ENCODE peak calls at places on chromosome 18, in eight cellular contexts. F is gastrocnemius medialis, M is chondrocyte, U is H9, V is HepG2, L is WTC11, B is bronchial epithelial cell, D is psoas muscle. W is an unnamed sample.

GRCh38 chr18:32280911-32281310 is 91.1 kb downstream of the MEP1B start:
- DNase-seq in L (no peak), V (no peak), D (no peak), B (no peak), U (no peak), F (no peak), M (no peak), W (no peak)

GRCh38 chr18:54284967-54285785 is 15.9 kb downstream of the POLI start:
- DNase-seq in M (no peak), L (no peak), B (peak), D (no peak), F (peak), U (no peak), V (no peak), W (no peak)

GRCh38 chr18:32095156-32095555 is 3.5 kb downstream of the RNF138 start:
- DNase-seq in F (no peak), U (no peak), L (no peak), M (no peak), B (no peak), V (no peak), D (no peak), W (no peak)

GRCh38 chr18:35432565-35433001 is 55.4 kb upstream of the ZNF396 start:
- DNase-seq in D (no peak), M (no peak), U (no peak), V (no peak), B (no peak), L (no peak), F (no peak), W (no peak)

GRCh38 chr18:47321815-47322214 is 70.4 kb upstream of the SKOR2 start:
- DNase-seq in D (no peak), V (no peak), B (no peak), F (no peak), U (no peak), L (no peak), M (no peak), W (no peak)

GRCh38 chr18:27991391-27991790 is 185.5 kb downstream of the CDH2 start:
- DNase-seq in V (peak), U (no peak), D (no peak), B (no peak), M (no peak), F (no peak), L (no peak), W (no peak)

GRCh38 chr18:75143851-75144250 is 65.1 kb downstream of the PTGR3 start:
- DNase-seq in U (no peak), L (no peak), D (no peak), M (no peak), B (no peak), V (no peak), F (no peak), W (no peak)

GRCh38 chr18:76231402-76231801 is 263.6 kb downstream of the ZNF516 start:
- DNase-seq in L (peak), B (no peak), V (no peak), M (no peak), D (no peak), F (no peak), U (peak), W (no peak)

GRCh38 chr18:13877133-13877532 is 38.2 kb downstream of the MC2R start:
- DNase-seq in D (no peak), L (no peak), V (no peak), F (no peak), M (no peak), B (no peak), U (no peak), W (no peak)

GRCh38 chr18:58970943-58971799 is 106.5 kb downstream of the ZNF532 start:
- DNase-seq in M (no peak), U (no peak), V (no peak), B (no peak), L (no peak), F (no peak), D (no peak), W (no peak)

GRCh38 chr18:11146947-11147345 is 2.4 kb downstream of the PIEZO2 start:
- DNase-seq in L (no peak), V (no peak), U (peak), D (no peak), M (no peak), F (no peak), B (no peak), W (no peak)

GRCh38 chr18:42114310-42114943 is 159.4 kb downstream of the PIK3C3 start:
- DNase-seq in L (peak), B (peak), F (peak), V (peak), M (no peak), U (peak), D (peak), W (peak)

GRCh38 chr18:7617738-7618422 is 50.8 kb downstream of the PTPRM start:
- DNase-seq in D (no peak), U (no peak), F (no peak), L (no peak), V (no peak), M (no peak), B (peak), W (no peak)

GRCh38 chr18:72427721-72428120 is 116.4 kb downstream of the CBLN2 start:
- DNase-seq in F (no peak), V (no peak), U (no peak), D (no peak), B (no peak), L (no peak), M (no peak), W (no peak)

GRCh38 chr18:62452280-62452824 is 70.5 kb upstream of the ZCCHC2 start:
- DNase-seq in B (peak), F (peak), V (peak), D (peak), U (no peak), M (no peak), L (no peak), W (no peak)

GRCh38 chr18:59189746-59190145 is 30.2 kb upstream of the GRP start:
- DNase-seq in F (no peak), D (no peak), U (no peak), V (no peak), L (no peak), M (no peak), B (peak), W (no peak)

GRCh38 chr18:74310411-74310810 is 5.2 kb upstream of the C18orf63 start:
- DNase-seq in L (no peak), F (no peak), V (peak), B (peak), M (no peak), D (no peak), U (peak), W (no peak)

GRCh38 chr18:49613741-49614151 is 51.9 kb downstream of the LIPG start:
- DNase-seq in M (no peak), U (peak), V (no peak), F (no peak), L (no peak), B (no peak), D (no peak), W (no peak)

GRCh38 chr18:75109819-75110218 is 99.1 kb downstream of the PTGR3 start:
- DNase-seq in B (no peak), L (no peak), V (no peak), U (no peak), M (no peak), D (no peak), F (no peak), W (no peak)

GRCh38 chr18:76960528-76961035 is 138.2 kb downstream of the ZNF236 start:
- DNase-seq in U (no peak), D (no peak), B (no peak), L (no peak), M (no peak), F (no peak), V (no peak), W (no peak)

GRCh38 chr18:65938592-65939372 is 188.0 kb downstream of the CDH7 start:
- DNase-seq in F (no peak), B (peak), U (peak), V (peak), L (peak), D (no peak), M (no peak), W (peak)

GRCh38 chr18:34838669-34839068 is 128.6 kb downstream of the DTNA start:
- DNase-seq in B (no peak), U (no peak), V (no peak), F (peak), L (no peak), M (no peak), D (no peak), W (no peak)

GRCh38 chr18:26307161-26307773 is 81.0 kb downstream of the TAF4B start:
- DNase-seq in F (no peak), U (no peak), B (peak), L (no peak), D (no peak), M (no peak), V (peak), W (peak)

GRCh38 chr18:26309283-26309682 is 83.0 kb downstream of the TAF4B start:
- DNase-seq in F (no peak), L (no peak), U (no peak), D (no peak), B (peak), V (no peak), M (no peak), W (no peak)

GRCh38 chr18:26301681-26302080 is 75.4 kb downstream of the TAF4B start:
- DNase-seq in D (no peak), V (no peak), M (no peak), U (no peak), B (no peak), L (no peak), F (no peak), W (no peak)

GRCh38 chr18:26304511-26304910 is 78.3 kb downstream of the TAF4B start:
- DNase-seq in V (no peak), B (no peak), D (no peak), U (no peak), F (no peak), M (no peak), L (no peak), W (no peak)
- TF ChIP-seq CTCF in V (no peak), B (no peak), D (no peak), U (no peak), F (no peak), M (no peak), L (no peak), W (no peak)

DNA sequence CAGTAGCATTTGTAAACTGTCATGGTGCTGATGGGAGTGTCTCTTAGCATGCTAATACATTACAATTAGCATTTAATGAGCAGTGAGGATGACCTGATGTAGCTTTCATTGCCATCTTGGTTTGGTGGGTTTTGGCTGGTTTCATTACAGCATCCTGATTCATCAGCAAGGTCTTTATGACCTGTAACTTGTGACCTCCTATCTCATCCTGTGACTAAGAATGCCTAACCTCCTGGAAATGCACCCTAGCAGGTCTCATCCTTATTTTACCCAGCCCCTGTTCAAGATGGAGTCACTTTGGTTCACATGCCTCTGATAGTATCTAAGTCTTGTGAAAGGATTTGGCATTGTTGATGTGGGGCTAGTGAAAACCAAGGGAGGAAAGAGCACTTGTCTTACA is 159.0 kb downstream of the TMX3 start:
- DNase-seq in D (no peak), V (no peak), M (no peak), B (peak), L (no peak), F (no peak), U (no peak), W (no peak)
- TF ChIP-seq CTCF in D (no peak), V (no peak), M (no peak), B (no peak), L (no peak), F (no peak), U (no peak), W (no peak)

DNA sequence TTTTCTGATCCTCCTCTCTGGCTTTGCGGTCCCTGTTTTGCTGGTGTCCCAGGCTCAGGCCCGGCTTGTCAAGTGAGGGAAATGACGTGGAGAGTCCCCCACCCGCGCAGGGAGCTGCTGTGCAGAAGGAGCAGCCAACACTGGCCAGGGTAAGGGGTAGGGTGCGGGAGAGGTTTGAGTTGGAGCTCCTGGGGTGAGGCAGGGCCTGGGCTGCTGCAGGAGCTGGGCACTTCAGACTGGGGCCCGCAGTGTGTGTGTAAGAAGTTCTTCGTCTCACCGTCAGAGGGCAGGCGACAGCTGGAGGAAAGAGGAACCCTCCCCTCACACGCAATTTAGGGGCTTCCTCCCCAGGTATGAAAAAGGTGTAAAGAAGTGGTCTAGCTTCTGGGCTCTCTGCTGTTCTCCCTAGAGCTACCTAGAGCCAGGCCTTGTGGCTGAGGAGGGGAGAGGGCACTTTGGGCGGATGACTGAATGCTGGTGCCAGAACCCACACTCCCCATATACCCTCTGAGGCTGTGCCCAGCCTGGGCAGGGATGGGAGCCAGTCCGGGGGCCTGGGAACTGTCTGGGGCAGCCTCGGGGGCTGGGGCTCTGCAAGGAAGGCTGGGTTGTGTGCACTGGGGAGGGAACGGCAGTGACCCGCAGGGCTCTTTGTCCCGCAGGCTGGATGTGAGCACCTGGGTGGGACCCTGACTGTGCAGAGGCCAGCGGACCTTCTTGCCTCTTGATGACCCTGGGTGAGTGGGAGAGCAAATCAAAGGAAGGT is 11.8 kb downstream of the CELF4 start:
- DNase-seq in V (no peak), L (peak), M (peak), F (no peak), B (no peak), U (peak), D (no peak), W (peak)
- TF ChIP-seq CTCF in V (peak), L (peak), M (peak), F (no peak), B (peak), U (peak), D (no peak), W (peak)

GRCh38 chr18:63515279-63515678 is 26.9 kb upstream of the SERPINB12 start:
- DNase-seq in D (no peak), L (no peak), U (no peak), B (no peak), V (no peak), M (no peak), F (no peak), W (no peak)
- TF ChIP-seq CTCF in D (no peak), L (no peak), U (no peak), B (no peak), V (no peak), M (peak), F (no peak), W (peak)

GRCh38 chr18:52427521-52428175 is 87.7 kb downstream of the DCC start:
- DNase-seq in M (no peak), L (no peak), V (no peak), D (no peak), F (no peak), B (no peak), U (no peak), W (no peak)

GRCh38 chr18:52426041-52426440 is 86.0 kb downstream of the DCC start:
- DNase-seq in L (no peak), V (no peak), U (no peak), M (no peak), B (no peak), D (no peak), F (no peak), W (no peak)

GRCh38 chr18:52426462-52426861 is 86.5 kb downstream of the DCC start:
- DNase-seq in B (no peak), M (no peak), U (no peak), V (no peak), F (no peak), D (no peak), L (no peak), W (no peak)

DNA sequence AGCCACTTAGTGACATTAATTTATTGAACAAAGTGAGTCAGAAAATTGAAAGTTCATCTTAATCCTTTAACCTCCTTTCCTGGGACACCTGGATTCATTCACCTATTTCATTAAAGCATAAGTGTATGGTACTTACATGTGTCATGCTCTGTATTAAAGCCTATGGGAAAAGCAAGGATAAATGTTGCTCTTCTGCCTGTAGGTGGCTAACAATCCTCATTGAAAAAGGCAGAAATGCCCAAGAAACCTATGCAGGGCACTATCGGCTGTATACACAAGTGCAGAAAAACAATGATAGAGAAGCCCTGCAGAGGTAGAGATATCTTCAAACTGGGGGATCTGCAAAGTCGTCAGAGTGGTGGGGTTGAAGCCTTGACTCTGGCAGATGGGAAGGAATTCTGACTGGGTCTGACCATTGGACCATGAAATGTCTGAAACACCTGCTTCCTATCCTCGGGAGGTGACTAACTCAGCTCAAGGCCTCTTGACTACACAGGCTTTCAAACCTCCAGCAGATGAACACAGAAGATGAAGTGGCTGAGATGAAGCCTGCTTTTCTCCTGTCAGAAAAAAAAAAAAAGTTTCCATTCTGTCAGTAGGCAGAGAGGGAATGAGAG is 83.1 kb downstream of the DCC start:
- DNase-seq in M (no peak), L (no peak), V (no peak), D (no peak), B (no peak), F (no peak), U (no peak), W (no peak)
- TF ChIP-seq CTCF in M (no peak), L (no peak), V (no peak), D (no peak), B (no peak), F (no peak), U (peak), W (no peak)

GRCh38 chr18:12823892-12824291 is 60.1 kb downstream of the PTPN2 start:
- DNase-seq in F (no peak), M (no peak), V (no peak), D (no peak), U (no peak), L (no peak), B (no peak), W (no peak)

GRCh38 chr18:12819822-12820221 is 64.2 kb downstream of the PTPN2 start:
- DNase-seq in V (no peak), F (no peak), L (no peak), U (no peak), D (no peak), M (no peak), B (no peak), W (no peak)

GRCh38 chr18:12821408-12821807 is 62.6 kb downstream of the PTPN2 start:
- DNase-seq in B (no peak), V (no peak), U (peak), M (no peak), L (peak), D (no peak), F (no peak), W (no peak)

GRCh38 chr18:12819330-12819729 is 64.7 kb downstream of the PTPN2 start:
- DNase-seq in B (no peak), V (no peak), F (no peak), D (no peak), U (no peak), M (no peak), L (no peak), W (no peak)

DNA sequence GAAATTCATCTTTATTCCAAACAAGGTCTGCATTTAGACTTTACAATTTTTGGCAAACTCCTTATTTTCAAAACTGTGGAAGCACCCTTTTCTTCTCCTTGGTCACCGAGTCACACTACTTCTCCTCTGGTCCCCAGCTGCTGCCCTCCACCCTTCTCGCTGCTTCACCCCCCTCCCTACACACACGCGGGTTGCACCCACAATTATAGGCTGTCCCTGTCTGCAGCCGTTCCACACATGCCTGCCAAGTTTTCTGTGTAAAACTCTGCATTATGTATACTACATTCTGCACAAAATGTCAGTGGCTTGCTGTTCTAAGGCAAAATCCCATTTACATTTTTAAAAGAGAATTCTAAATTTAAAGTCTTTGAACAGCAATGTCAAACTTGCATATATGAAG is 63.5 kb downstream of the PTPN2 start:
- DNase-seq in V (no peak), B (no peak), L (no peak), D (no peak), U (no peak), F (no peak), M (no peak), W (no peak)
- TF ChIP-seq CTCF in V (no peak), B (no peak), L (no peak), D (no peak), U (no peak), F (no peak), M (no peak), W (no peak)

GRCh38 chr18:5237723-5238370 is 40.8 kb upstream of the AKAIN1 start:
- DNase-seq in D (peak), M (peak), U (peak), F (peak), L (peak), V (peak), B (peak), W (peak)
- TF ChIP-seq CTCF in D (peak), M (peak), U (peak), F (peak), L (no peak), V (peak), B (peak), W (no peak)

W was measured in nephron progenitor cell.